ENCODE peak calls at places on chromosomes 6 and 20, in four cellular contexts. K is tibial artery, D is pancreas, V is heart left ventricle. L is an unnamed sample. For H3K4me1, the result is how much of the 10 kb centered on the place peaks cover.

GRCh38 chr6:166851426-166851825 is 104.9 kb downstream of the RNASET2 start:
- DNase-seq in D (no peak), V (no peak), K (no peak), L (no peak)

GRCh38 chr20:43681468-43681942 is 14.6 kb downstream of the MYBL2 start:
- DNase-seq in V (no peak), D (peak), K (no peak), L (peak)

GRCh38 chr6:305371-306206 is 13.3 kb downstream of the DUSP22 start:
- DNase-seq in D (no peak), V (no peak), K (no peak), L (no peak)

GRCh38 chr6:90537723-90538407 is 49.0 kb downstream of the MAP3K7 start:
- DNase-seq in K (no peak), V (no peak), D (no peak), L (no peak)

GRCh38 chr6:99810942-99811633 is 182.9 kb downstream of the MCHR2 start:
- DNase-seq in D (no peak), K (no peak), V (no peak), L (peak)

GRCh38 chr6:105862936-105863603 is 223.1 kb upstream of the PRDM1 start:
- DNase-seq in V (no peak), K (no peak), D (no peak), L (no peak)

GRCh38 chr20:12605751-12606150 is 403.0 kb upstream of the SPTLC3 start:
- DNase-seq in K (no peak), D (no peak), V (no peak), L (no peak)

GRCh38 chr6:106056060-106056737 is 29.9 kb upstream of the PRDM1 start:
- DNase-seq in D (no peak), K (no peak), V (no peak), L (no peak)

GRCh38 chr6:80003841-80004198 is 629 bp upstream of the TTK start:
- DNase-seq in D (no peak), K (peak), V (peak), L (peak)

GRCh38 chr6:97915537-97915936 is 632.5 kb upstream of the MMS22L start:
- DNase-seq in D (no peak), K (no peak), V (no peak), L (no peak)

GRCh38 chr6:140909620-140910019 is 1223.1 kb upstream of the GJE1 start:
- DNase-seq in D (no peak), V (no peak), K (no peak), L (no peak)

GRCh38 chr20:5189917-5190316 is 63.1 kb downstream of the CDS2 start:
- DNase-seq in K (no peak), V (no peak), D (no peak), L (no peak)

GRCh38 chr20:49888341-49889244 is 26.7 kb downstream of the SPATA2 start:
- DNase-seq in V (no peak), D (peak), K (no peak), L (peak)

GRCh38 chr6:48765352-48765961 is 654.5 kb upstream of the PTCHD4 start:
- DNase-seq in K (no peak), V (no peak), D (peak), L (no peak)

GRCh38 chr20:22795897-22796296 is 211.5 kb upstream of the FOXA2 start:
- DNase-seq in K (peak), D (peak), V (peak), L (peak)

GRCh38 chr6:113194090-113194489 is 663.1 kb upstream of the MARCKS start:
- DNase-seq in K (no peak), D (no peak), V (no peak), L (no peak)

GRCh38 chr6:144843701-144844100 is 558.6 kb downstream of the UTRN start:
- DNase-seq in D (no peak), V (no peak), K (no peak), L (no peak)

GRCh38 chr6:101666256-101666655 is 272.7 kb downstream of the GRIK2 start:
- DNase-seq in D (peak), K (no peak), V (no peak), L (no peak)

GRCh38 chr6:118618676-118619377 is 32.6 kb downstream of the CEP85L start:
- DNase-seq in K (peak), V (peak), D (peak), L (peak)

GRCh38 chr6:46170357-46171289 is at the start of gene ENPP5:
- DNase-seq in V (peak), D (peak), K (peak), L (peak)

GRCh38 chr20:53195882-53196610 is 223.9 kb downstream of the TSHZ2 start:
- DNase-seq in V (no peak), K (no peak), D (no peak), L (no peak)

GRCh38 chr20:2814587-2815051 is at the start of gene C20orf141:
- DNase-seq in K (no peak), D (no peak), V (no peak), L (peak)

GRCh38 chr20:37377346-37378081 is 31.6 kb downstream of the SRC start:
- DNase-seq in K (no peak), D (no peak), V (no peak), L (no peak)

GRCh38 chr6:52263709-52264320 is 19.5 kb upstream of the IL17F start:
- DNase-seq in V (peak), K (peak), D (peak), L (peak)

GRCh38 chr6:132414761-132415160 is 13.5 kb upstream of the MOXD1 start:
- DNase-seq in V (no peak), K (no peak), D (no peak), L (no peak)

GRCh38 chr6:77124604-77125003 is 338.7 kb downstream of the HTR1B start:
- DNase-seq in V (no peak), D (no peak), K (no peak), L (no peak)

GRCh38 chr6:69974193-69974592 is 107.8 kb downstream of the COL19A1 start:
- DNase-seq in K (no peak), V (peak), D (no peak), L (no peak)

GRCh38 chr6:33430991-33431879 is 11.4 kb downstream of the SYNGAP1 start:
- DNase-seq in D (no peak), K (no peak), V (peak), L (peak)

GRCh38 chr6:77447254-77447653 is 16.0 kb downstream of the HTR1B start:
- DNase-seq in D (no peak), K (no peak), V (no peak), L (no peak)

GRCh38 chr6:126264265-126264664 is 75.7 kb upstream of the CENPW start:
- DNase-seq in K (no peak), V (no peak), D (no peak), L (no peak)

GRCh38 chr6:4368649-4369048 is 233.3 kb upstream of the ECI2 start:
- DNase-seq in V (no peak), K (no peak), D (no peak), L (no peak)

GRCh38 chr6:4372866-4373265 is 237.5 kb upstream of the ECI2 start:
- DNase-seq in K (no peak), D (no peak), V (no peak), L (no peak)

GRCh38 chr6:4370066-4370465 is 234.7 kb upstream of the ECI2 start:
- DNase-seq in D (no peak), K (no peak), V (no peak), L (no peak)

GRCh38 chr6:4369616-4370015 is 234.2 kb upstream of the ECI2 start:
- DNase-seq in D (no peak), K (no peak), V (peak), L (no peak)

GRCh38 chr6:4371207-4371921 is 236.0 kb upstream of the ECI2 start:
- DNase-seq in D (no peak), V (peak), K (no peak), L (no peak)
- TF ChIP-seq CTCF in D (no peak), V (no peak), K (no peak), L (no peak)

GRCh38 chr6:149079911-149080501 is 237.5 kb upstream of the TAB2 start:
- DNase-seq in V (peak), D (no peak), K (peak), L (no peak)
- H3K4me1 ChIP-seq in V (under half), D (under half), K (under half), L (under half)

GRCh38 chr20:39829713-39830112 is 859.3 kb downstream of the MAFB start:
- DNase-seq in K (no peak), V (no peak), D (no peak), L (no peak)

GRCh38 chr20:39825524-39825923 is 863.4 kb downstream of the DHX35 start:
- DNase-seq in V (no peak), K (no peak), D (no peak), L (no peak)

GRCh38 chr20:39825950-39826349 is 863.1 kb downstream of the MAFB start:
- DNase-seq in K (no peak), D (no peak), V (no peak), L (no peak)

GRCh38 chr20:39830903-39831302 is 858.1 kb downstream of the MAFB start:
- DNase-seq in V (no peak), K (no peak), D (no peak), L (no peak)

DNA sequence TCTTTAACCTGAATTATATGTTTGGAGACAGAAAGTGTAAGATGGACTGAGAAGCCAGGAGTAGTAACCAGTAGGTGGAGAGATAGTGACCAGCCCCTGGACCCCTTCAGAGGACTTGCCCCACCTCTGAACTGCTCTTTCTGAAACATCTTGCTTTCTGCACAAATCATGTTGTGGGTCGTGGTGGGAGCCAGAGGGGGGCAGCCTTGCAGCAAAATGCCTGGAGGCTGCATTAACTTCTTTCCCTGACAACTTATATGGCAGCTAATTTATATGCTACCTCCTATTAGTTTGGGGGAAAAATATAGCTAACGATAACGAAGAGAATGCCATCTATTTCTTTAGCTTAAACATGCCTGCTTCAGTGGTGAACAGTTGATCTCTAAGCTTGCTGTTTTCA is 859.8 kb downstream of the MAFB start:
- DNase-seq in D (no peak), K (no peak), V (no peak), L (no peak)
- TF ChIP-seq CTCF in D (no peak), K (no peak), V (peak), L (no peak)

GRCh38 chr6:30964075-30964474 is 19.4 kb upstream of the MUC21 start:
- DNase-seq in D (no peak), V (no peak), K (no peak), L (no peak)
- H3K4me1 ChIP-seq in D (under half), V (under half), K (under half), L (under half)

GRCh38 chr6:135012764-135013163 is 41.9 kb downstream of the HBS1L start:
- DNase-seq in D (no peak), V (no peak), K (no peak), L (no peak)
- TF ChIP-seq CTCF in D (no peak), V (no peak), K (no peak), L (no peak)

DNA sequence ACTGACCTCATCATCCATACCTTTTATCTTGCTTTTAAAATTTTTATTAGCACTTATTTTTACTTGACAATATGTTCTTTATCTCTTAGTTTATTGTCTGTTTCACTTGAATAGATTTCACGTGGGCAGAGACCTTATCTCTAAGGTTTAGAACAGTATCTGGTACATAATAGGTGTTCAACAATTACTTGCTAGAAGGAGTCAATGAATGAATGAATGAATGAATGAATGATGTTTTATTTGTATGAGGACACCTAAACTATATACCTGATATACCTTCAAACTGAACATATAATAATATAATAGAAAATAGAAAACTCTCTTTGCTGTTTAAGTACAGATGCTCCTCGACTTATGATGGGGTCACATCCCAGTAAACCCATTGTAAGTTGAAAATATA is 412.6 kb downstream of the CDKAL1 start:
- DNase-seq in K (no peak), D (no peak), V (no peak), L (no peak)
- H3K4me1 ChIP-seq in K (under half), D (under half), V (under half), L (under half)

L was measured in transverse colon.